ENCODE peak calls at places on chromosome 10, in eight cellular contexts. F is nephron progenitor cell; T is A172; E is CD8-positive, alpha-beta T cell; P is cardiac fibroblast; W is pancreas; N is foreskin melanocyte; M is GM06990. Q is an unnamed sample.

GRCh38 chr10:100022403-100022802 is 12.7 kb upstream of the DNMBP start:
- DNase-seq in F (no peak), T (no peak), E (no peak), P (peak; percentile 44), W (no peak), N (no peak), M (no peak), Q (no peak)

GRCh38 chr10:97686962-97687784 is at the start of gene AVPI1:
- DNase-seq in F (peak; percentile 98), T (peak; percentile 96), E (peak; percentile 97), P (peak; percentile 99), W (peak; percentile 97), N (peak; percentile 95), M (peak; percentile 96), Q (peak; percentile 95)

GRCh38 chr10:130748409-130749057 is 563.0 kb downstream of the TCERG1L start:
- DNase-seq in F (peak; percentile 20), T (no peak), E (no peak), P (no peak), W (no peak), N (no peak), M (no peak), Q (no peak)

GRCh38 chr10:100811261-100811660 is 65.9 kb downstream of the PAX2 start:
- DNase-seq in F (no peak), T (no peak), E (no peak), P (no peak), W (no peak), N (no peak), M (no peak), Q (no peak)

GRCh38 chr10:95798307-95798850 is 42.4 kb downstream of the ENTPD1 start:
- DNase-seq in F (no peak), T (peak; percentile 16), E (no peak), P (no peak), W (no peak), N (no peak), M (no peak), Q (no peak)

GRCh38 chr10:116716381-116716780 is 26.0 kb downstream of the HSPA12A start:
- DNase-seq in F (no peak), T (no peak), E (no peak), P (no peak), W (no peak), N (no peak), M (no peak), Q (no peak)

GRCh38 chr10:106636781-106637491 is 527.6 kb downstream of the SORCS1 start:
- DNase-seq in F (no peak), T (no peak), E (no peak), P (no peak), W (no peak), N (no peak), M (no peak), Q (no peak)

GRCh38 chr10:114538544-114538906 is 119.5 kb downstream of the ABLIM1 start:
- DNase-seq in F (no peak), T (no peak), E (peak; percentile 68), P (no peak), W (no peak), N (no peak), M (no peak), Q (no peak)

GRCh38 chr10:86711957-86712708 is 43.8 kb downstream of the LDB3 start:
- DNase-seq in F (peak; percentile 56), T (peak; percentile 25), E (peak; percentile 45), P (peak; percentile 38), W (no peak), N (peak; percentile 24), M (peak; percentile 78), Q (peak; percentile 47)

GRCh38 chr10:6036861-6037321 is 25.3 kb downstream of the IL2RA start:
- DNase-seq in F (no peak), T (no peak), E (peak; percentile 20), P (no peak), W (no peak), N (no peak), M (no peak), Q (no peak)

GRCh38 chr10:10869592-10869991 is 148.1 kb upstream of the CELF2 start:
- DNase-seq in F (no peak), T (no peak), E (no peak), P (peak; percentile 63), W (no peak), N (no peak), M (peak; percentile 53), Q (no peak)

GRCh38 chr10:124723826-124724225 is 20.4 kb downstream of the FAM53B start:
- DNase-seq in F (no peak), T (no peak), E (no peak), P (no peak), W (no peak), N (no peak), M (no peak), Q (no peak)

GRCh38 chr10:54454271-54454670 is 346.8 kb downstream of the PCDH15 start:
- DNase-seq in F (no peak), T (no peak), E (no peak), P (no peak), W (no peak), N (no peak), M (no peak), Q (no peak)

GRCh38 chr10:48494073-48494472 is 110.8 kb downstream of the ARHGAP22 start:
- DNase-seq in F (no peak), T (peak; percentile 43), E (no peak), P (no peak), W (no peak), N (no peak), M (no peak), Q (no peak)

GRCh38 chr10:70592186-70592735 is 10.3 kb downstream of the PRF1 start:
- DNase-seq in F (no peak), T (no peak), E (no peak), P (no peak), W (no peak), N (no peak), M (no peak), Q (no peak)

GRCh38 chr10:26737730-26738129 is 40.2 kb downstream of the PDSS1 start:
- DNase-seq in F (no peak), T (no peak), E (no peak), P (peak; percentile 4), W (no peak), N (peak; percentile 97), M (peak; percentile 67), Q (no peak)

GRCh38 chr10:13559124-13559700 is 27.6 kb upstream of the PRPF18 start:
- DNase-seq in F (no peak), T (no peak), E (no peak), P (no peak), W (no peak), N (peak; percentile 88), M (no peak), Q (no peak)

GRCh38 chr10:112246-112645 is 23.0 kb upstream of the ZMYND11 start:
- DNase-seq in F (no peak), T (peak; percentile 53), E (no peak), P (no peak), W (no peak), N (no peak), M (no peak), Q (no peak)

GRCh38 chr10:90222939-90223338 is 521.5 kb downstream of the KIF20B start:
- DNase-seq in F (no peak), T (no peak), E (no peak), P (no peak), W (no peak), N (no peak), M (no peak), Q (no peak)

GRCh38 chr10:49310460-49310859 is 11.5 kb downstream of the C10orf71 start:
- DNase-seq in F (no peak), T (no peak), E (no peak), P (no peak), W (no peak), N (no peak), M (no peak), Q (no peak)

GRCh38 chr10:128870830-128871597 is 596.0 kb upstream of the MGMT start:
- DNase-seq in F (no peak), T (no peak), E (no peak), P (no peak), W (no peak), N (no peak), M (no peak), Q (no peak)